ENCODE peak calls at places on chromosome 3, in ten cellular contexts. E, W, N, B, I, R, Y, C, F and G are unnamed samples. For H3K4me1, the result is how much of the 10 kb centered on the place peaks cover.

GRCh38 chr3:111895079-111895478 is 36.0 kb downstream of the PHLDB2 start:
- DNase-seq in E (no peak), W (no peak), N (peak), B (no peak), I (no peak), R (peak), Y (no peak), C (no peak), F (no peak), G (peak)

GRCh38 chr3:38119802-38120689 is 16.9 kb downstream of the ACAA1 start:
- DNase-seq in E (no peak), W (no peak), N (no peak), B (no peak), I (no peak), R (no peak), Y (no peak), C (peak), F (peak), G (no peak)

GRCh38 chr3:129556890-129557736 is 14.1 kb downstream of the H1-8 start:
- DNase-seq in E (no peak), W (no peak), N (no peak), B (no peak), I (peak), R (no peak), Y (no peak), C (peak), F (no peak), G (no peak)

GRCh38 chr3:191721390-191721801 is 260.4 kb downstream of the PYDC2 start:
- DNase-seq in E (no peak), W (no peak), N (no peak), B (no peak), I (no peak), R (no peak), Y (no peak), C (no peak), F (no peak), G (no peak)

GRCh38 chr3:128317698-128318231 is 148.9 kb downstream of the DNAJB8 start:
- DNase-seq in E (peak), W (no peak), N (no peak), B (no peak), I (no peak), R (no peak), Y (peak), C (no peak), F (no peak), G (no peak)

GRCh38 chr3:96966181-96966929 is 152.0 kb downstream of the EPHA6 start:
- DNase-seq in E (no peak), W (no peak), N (no peak), B (no peak), I (no peak), R (no peak), Y (no peak), C (no peak), F (no peak), G (no peak)

GRCh38 chr3:33139996-33140395 is 26.2 kb downstream of the CRTAP start:
- DNase-seq in E (no peak), W (no peak), N (peak), B (no peak), I (no peak), R (no peak), Y (no peak), C (no peak), F (no peak), G (no peak)

GRCh38 chr3:163622384-163622783 is 1455.9 kb downstream of the SI start:
- DNase-seq in E (no peak), W (peak), N (no peak), B (peak), I (no peak), R (peak), Y (no peak), C (no peak), F (no peak), G (no peak)

GRCh38 chr3:130971208-130971607 is 55.4 kb downstream of the ASTE1 start:
- DNase-seq in E (no peak), W (no peak), N (peak), B (no peak), I (no peak), R (no peak), Y (no peak), C (no peak), F (no peak), G (no peak)

GRCh38 chr3:15361494-15362214 is 29.3 kb upstream of the SH3BP5 start:
- DNase-seq in E (no peak), W (peak), N (peak), B (no peak), I (no peak), R (no peak), Y (no peak), C (peak), F (no peak), G (no peak)

GRCh38 chr3:133130168-133130567 is 92.0 kb downstream of the TMEM108 start:
- DNase-seq in E (no peak), W (no peak), N (peak), B (no peak), I (no peak), R (no peak), Y (no peak), C (no peak), F (peak), G (no peak)

GRCh38 chr3:195863121-195864061 is 45.0 kb downstream of the TNK2 start:
- DNase-seq in E (peak), W (peak), N (peak), B (no peak), I (peak), R (peak), Y (peak), C (peak), F (peak), G (peak)

GRCh38 chr3:141477224-141477623 is 9.6 kb upstream of the RASA2 start:
- DNase-seq in E (no peak), W (no peak), N (peak), B (no peak), I (no peak), R (peak), Y (no peak), C (no peak), F (peak), G (no peak)

GRCh38 chr3:31275038-31275562 is 257.6 kb upstream of the STT3B start:
- DNase-seq in E (no peak), W (no peak), N (peak), B (no peak), I (no peak), R (peak), Y (no peak), C (no peak), F (no peak), G (no peak)

GRCh38 chr3:16788440-16789057 is 96.2 kb upstream of the PLCL2 start:
- DNase-seq in E (no peak), W (no peak), N (no peak), B (no peak), I (no peak), R (no peak), Y (no peak), C (no peak), F (peak), G (no peak)

GRCh38 chr3:69108813-69109212 is 13.6 kb downstream of the LMOD3 start:
- DNase-seq in E (no peak), W (no peak), N (no peak), B (no peak), I (no peak), R (no peak), Y (no peak), C (no peak), F (no peak), G (no peak)

GRCh38 chr3:194322701-194323174 is 28.4 kb downstream of the CPN2 start:
- DNase-seq in E (no peak), W (no peak), N (peak), B (no peak), I (peak), R (peak), Y (no peak), C (no peak), F (no peak), G (peak)

GRCh38 chr3:141876891-141877561 is 583 bp downstream of the ATP1B3 start:
- DNase-seq in E (peak), W (peak), N (peak), B (no peak), I (peak), R (peak), Y (peak), C (peak), F (peak), G (peak)

GRCh38 chr3:102083971-102084370 is 234.7 kb downstream of the NFKBIZ start:
- DNase-seq in E (no peak), W (no peak), N (peak), B (no peak), I (no peak), R (no peak), Y (no peak), C (no peak), F (no peak), G (no peak)

GRCh38 chr3:179038216-179038898 is 33.3 kb downstream of the ZMAT3 start:
- DNase-seq in E (no peak), W (no peak), N (no peak), B (no peak), I (no peak), R (no peak), Y (no peak), C (no peak), F (no peak), G (no peak)
- H3K27ac ChIP-seq in E (no peak), W (no peak), N (no peak), B (no peak), I (no peak), R (no peak), Y (no peak), C (no peak), F (no peak), G (no peak)

DNA sequence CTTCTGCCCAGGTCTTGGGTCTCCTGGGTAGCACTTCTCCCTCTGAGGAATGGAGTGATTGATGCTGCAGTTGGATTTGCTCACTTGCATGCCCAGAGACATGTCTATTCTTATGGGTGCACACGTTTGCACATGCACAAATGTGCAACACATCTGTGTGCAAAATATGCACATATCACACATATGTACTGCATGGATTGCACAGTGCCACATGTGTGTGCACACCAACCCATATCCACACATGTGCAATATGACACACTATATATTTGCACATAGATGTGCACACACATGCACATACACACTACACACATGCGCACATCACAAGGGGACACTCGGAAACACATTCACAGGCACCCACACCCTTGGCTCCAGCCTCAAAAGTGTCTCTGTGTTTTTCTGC is 671 bp upstream of the SEMA3B start:
- DNase-seq in E (no peak), W (no peak), N (no peak), B (no peak), I (no peak), R (no peak), Y (no peak), C (no peak), F (no peak), G (no peak)
- H3K4me1 ChIP-seq in E (under half), W (half or more), N (half or more), B (under half), I (half or more), R (half or more), Y (under half), C (half or more), F (under half), G (under half)

DNA sequence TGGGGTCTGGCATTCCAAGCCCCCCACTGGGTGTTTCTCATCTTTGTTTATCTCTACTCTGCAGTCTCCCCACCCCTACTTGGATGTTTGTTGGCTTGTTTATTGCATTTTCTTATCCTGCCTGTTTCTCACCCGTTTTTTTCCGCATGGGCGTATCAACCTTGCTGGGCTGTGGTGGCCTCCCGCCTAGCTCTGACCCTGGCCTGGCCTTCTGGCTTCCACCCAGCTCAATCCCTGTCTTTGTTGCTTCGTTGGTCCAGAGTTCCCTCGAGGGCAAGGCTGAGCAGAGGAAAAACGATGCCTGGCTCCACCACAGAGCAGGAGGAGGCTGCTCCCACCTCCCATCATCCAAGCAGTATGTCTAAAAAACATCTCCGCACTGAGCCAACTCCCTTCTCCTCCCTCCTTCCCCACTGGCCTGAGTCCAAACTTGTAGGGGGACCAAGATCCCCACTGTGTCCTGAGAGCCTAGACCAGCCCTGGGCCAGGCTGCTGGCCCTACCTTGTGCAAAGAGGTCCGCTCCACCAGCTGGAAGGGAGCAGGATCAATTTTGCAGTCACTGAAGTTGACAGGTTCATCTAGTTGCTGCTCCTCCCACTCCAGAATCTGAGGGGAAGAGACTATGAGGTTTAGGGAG is 9.8 kb downstream of the CLCN2 start:
- DNase-seq in E (no peak), W (no peak), N (no peak), B (no peak), I (no peak), R (no peak), Y (no peak), C (no peak), F (no peak), G (no peak)
- H3K27ac ChIP-seq in E (peak), W (no peak), N (no peak), B (no peak), I (no peak), R (no peak), Y (peak), C (no peak), F (no peak), G (peak)

DNA sequence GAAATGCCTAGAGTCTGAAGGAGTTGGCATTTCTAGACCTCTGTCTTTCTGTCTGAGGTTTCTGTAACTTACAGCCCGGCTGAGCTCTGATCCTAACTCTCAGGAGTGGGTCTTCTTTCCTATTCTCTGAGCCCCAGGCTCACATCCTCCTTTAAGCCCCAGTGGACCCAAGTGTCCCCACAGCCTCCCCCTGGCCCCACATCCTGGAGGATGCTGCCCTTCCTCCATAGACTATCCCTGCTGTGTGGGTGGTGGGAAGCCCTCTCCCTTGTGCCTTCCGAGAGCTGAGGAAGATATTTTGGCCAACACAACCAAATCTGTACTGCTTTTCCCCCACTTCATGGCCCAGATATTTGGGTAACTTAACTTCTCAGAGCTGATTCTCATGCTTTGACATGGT is 151.3 kb downstream of the LRTM1 start:
- DNase-seq in E (no peak), W (no peak), N (no peak), B (no peak), I (no peak), R (no peak), Y (no peak), C (no peak), F (no peak), G (no peak)
- H3K4me1 ChIP-seq in E (under half), W (under half), N (under half), B (under half), I (under half), R (under half), Y (under half), C (under half), F (under half), G (under half)

GRCh38 chr3:185153170-185153733 is 392 bp upstream of the C3orf70 start:
- DNase-seq in E (no peak), W (peak), N (no peak), B (no peak), I (peak), R (no peak), Y (peak), C (peak), F (no peak), G (peak)
- H3K27ac ChIP-seq in E (no peak), W (peak), N (no peak), B (no peak), I (no peak), R (no peak), Y (peak), C (peak), F (no peak), G (peak)

DNA sequence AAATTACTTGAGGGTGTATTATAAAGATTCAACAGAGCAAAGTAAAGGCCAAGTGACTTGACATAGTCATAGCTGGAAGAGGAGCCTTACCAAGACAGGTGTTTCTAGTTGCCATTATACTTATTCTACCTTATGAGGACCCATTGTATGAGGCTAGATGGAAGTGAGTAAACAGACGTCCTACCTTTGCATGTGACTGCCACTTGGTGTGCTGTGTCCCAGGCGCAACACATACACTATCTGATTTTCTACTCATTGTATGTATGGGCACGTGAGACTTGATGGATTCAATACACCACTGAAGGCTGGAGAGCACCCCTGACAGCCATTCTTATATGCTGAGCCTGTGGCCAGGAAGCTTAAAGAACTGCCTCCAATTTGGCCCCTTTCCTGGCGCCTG is 40.5 kb downstream of the BOC start:
- DNase-seq in E (no peak), W (no peak), N (no peak), B (no peak), I (no peak), R (no peak), Y (no peak), C (no peak), F (no peak), G (no peak)
- H3K4me1 ChIP-seq in E (under half), W (under half), N (under half), B (under half), I (under half), R (under half), Y (under half), C (under half), F (under half), G (under half)

GRCh38 chr3:171564723-171565122 is 104.5 kb upstream of the TNIK start:
- DNase-seq in E (no peak), W (no peak), N (no peak), B (no peak), I (no peak), R (no peak), Y (no peak), C (no peak), F (peak), G (no peak)
- H3K27ac ChIP-seq in E (no peak), W (no peak), N (no peak), B (no peak), I (no peak), R (peak), Y (no peak), C (no peak), F (no peak), G (no peak)

GRCh38 chr3:46868948-46869347 is 5.7 kb upstream of the MYL3 start:
- DNase-seq in E (no peak), W (no peak), N (no peak), B (no peak), I (no peak), R (no peak), Y (no peak), C (no peak), F (no peak), G (no peak)

GRCh38 chr3:46868301-46868700 is 5.1 kb upstream of the MYL3 start:
- DNase-seq in E (no peak), W (no peak), N (no peak), B (no peak), I (no peak), R (no peak), Y (no peak), C (no peak), F (no peak), G (no peak)

GRCh38 chr3:46871222-46871621 is 6.3 kb upstream of the PTH1R start:
- DNase-seq in E (no peak), W (no peak), N (no peak), B (no peak), I (no peak), R (no peak), Y (no peak), C (no peak), F (no peak), G (no peak)

GRCh38 chr3:46870651-46871050 is 6.9 kb upstream of the PTH1R start:
- DNase-seq in E (no peak), W (no peak), N (no peak), B (no peak), I (no peak), R (no peak), Y (no peak), C (no peak), F (no peak), G (no peak)

DNA sequence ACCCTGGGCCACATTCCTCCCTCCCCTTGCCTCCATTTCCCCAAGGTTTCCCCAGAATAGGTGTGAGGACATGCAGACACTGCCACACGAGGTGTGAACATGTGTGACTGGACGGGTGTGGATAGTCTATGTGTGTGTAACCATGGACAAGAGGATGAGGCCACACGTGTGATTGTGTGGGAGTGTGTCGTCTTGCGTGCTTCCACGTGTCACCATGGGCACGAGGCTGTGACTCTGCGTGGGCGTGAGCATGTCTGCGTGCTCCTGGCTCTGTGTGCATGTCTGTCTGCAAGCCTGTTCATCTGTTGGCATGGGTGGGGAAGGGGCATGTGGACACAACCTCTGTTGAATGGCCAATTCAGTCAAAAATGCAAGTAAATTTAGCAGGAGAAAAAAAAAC is 6.2 kb upstream of the MYL3 start:
- DNase-seq in E (no peak), W (no peak), N (no peak), B (no peak), I (no peak), R (no peak), Y (no peak), C (no peak), F (no peak), G (no peak)
- H3K4me1 ChIP-seq in E (under half), W (under half), N (under half), B (under half), I (under half), R (under half), Y (under half), C (half or more), F (under half), G (under half)